ENCODE peak calls at places on chromosomes 7 and 10, in eight cellular contexts. E is OCI-LY7, F is endothelial cell, T is C1 segment of cervical spinal cord, B is H7, G is bronchial epithelial cell, I is GM04504, O is uterus. K is an unnamed sample.

GRCh38 chr10:47357131-47357582 is 9.0 kb downstream of the RBP3 start:
- DNase-seq in T (no peak), F (no peak), G (no peak), B (no peak), E (no peak), I (no peak), O (no peak), K (no peak)

GRCh38 chr10:7111574-7111973 is 299.3 kb downstream of the SFMBT2 start:
- DNase-seq in T (no peak), G (peak), E (no peak), F (no peak), I (peak), B (no peak), O (no peak), K (no peak)

GRCh38 chr10:21807162-21807561 is 196.4 kb downstream of the DNAJC1 start:
- DNase-seq in E (no peak), B (peak), G (no peak), O (no peak), I (no peak), T (no peak), F (peak), K (no peak)

GRCh38 chr7:30329706-30330105 is 45.3 kb downstream of the ZNRF2 start:
- DNase-seq in T (no peak), F (no peak), E (no peak), G (no peak), I (no peak), B (no peak), O (no peak), K (no peak)

GRCh38 chr7:151272410-151272809 is 23.9 kb upstream of the SMARCD3 start:
- DNase-seq in O (peak), I (no peak), F (no peak), T (no peak), E (no peak), G (no peak), B (no peak), K (no peak)

GRCh38 chr7:72754312-72754711 is 73.7 kb downstream of the TYW1B start:
- DNase-seq in F (no peak), O (no peak), I (no peak), E (no peak), G (peak), B (no peak), T (no peak), K (no peak)

GRCh38 chr7:105188201-105188600 is 174.2 kb downstream of the KMT2E start:
- DNase-seq in T (no peak), F (no peak), O (no peak), I (no peak), B (no peak), E (no peak), G (no peak), K (no peak)

GRCh38 chr10:114526112-114526496 is 121.8 kb upstream of the AFAP1L2 start:
- DNase-seq in T (no peak), F (no peak), I (no peak), B (no peak), E (peak), G (no peak), O (no peak), K (no peak)

GRCh38 chr7:32395168-32395567 is 95.0 kb downstream of the LSM5 start:
- DNase-seq in B (no peak), O (no peak), E (no peak), G (no peak), F (no peak), I (no peak), T (no peak), K (no peak)

GRCh38 chr7:158000160-158000559 is 587.5 kb downstream of the PTPRN2 start:
- DNase-seq in I (no peak), T (no peak), B (peak), E (no peak), O (no peak), G (no peak), F (no peak), K (no peak)

GRCh38 chr7:100863406-100863950 is 3.7 kb upstream of the TRIP6 start:
- DNase-seq in E (no peak), O (no peak), T (no peak), B (peak), I (no peak), G (no peak), F (no peak), K (no peak)

GRCh38 chr10:46273506-46274477 is 13.0 kb upstream of the ANTXRL start:
- DNase-seq in O (peak), F (peak), I (no peak), G (no peak), B (no peak), E (no peak), T (no peak), K (no peak)

GRCh38 chr10:3395041-3395440 is 222.5 kb upstream of the PITRM1 start:
- DNase-seq in T (no peak), O (no peak), F (no peak), B (no peak), E (no peak), I (no peak), G (no peak), K (no peak)

GRCh38 chr10:101588879-101589278 is 758 bp downstream of the DPCD start:
- DNase-seq in E (no peak), B (peak), O (no peak), I (no peak), T (no peak), G (peak), F (no peak), K (no peak)

GRCh38 chr7:42340462-42340861 is 103.5 kb upstream of the GLI3 start:
- DNase-seq in F (no peak), E (no peak), B (no peak), G (no peak), I (no peak), T (no peak), O (no peak), K (no peak)

GRCh38 chr7:20440472-20441105 is 109.9 kb downstream of the ITGB8 start:
- DNase-seq in E (peak), F (peak), G (peak), O (no peak), B (peak), I (no peak), T (peak), K (no peak)

GRCh38 chr7:33806284-33807157 is 98.8 kb upstream of the BMPER start:
- DNase-seq in F (no peak), T (no peak), I (no peak), O (peak), B (no peak), E (no peak), G (peak), K (no peak)

GRCh38 chr10:49309691-49310371 is 10.9 kb downstream of the C10orf71 start:
- DNase-seq in O (no peak), G (no peak), B (no peak), I (no peak), T (no peak), E (peak), F (no peak), K (no peak)

GRCh38 chr10:30980951-30981616 is 50.6 kb downstream of the ZNF438 start:
- DNase-seq in B (no peak), T (peak), F (no peak), I (peak), E (no peak), O (peak), G (peak), K (peak)

GRCh38 chr10:70350501-70350900 is 31.9 kb downstream of the LRRC20 start:
- DNase-seq in T (peak), G (no peak), B (no peak), O (no peak), I (no peak), E (no peak), F (no peak), K (no peak)

GRCh38 chr7:29194206-29194593 is 375 bp upstream of the CHN2 start:
- DNase-seq in F (peak), I (no peak), E (no peak), O (peak), T (no peak), G (no peak), B (peak), K (no peak)

GRCh38 chr7:13829914-13830603 is 159.4 kb downstream of the ETV1 start:
- DNase-seq in G (peak), B (no peak), F (no peak), O (no peak), T (no peak), I (no peak), E (no peak), K (no peak)

GRCh38 chr10:118626953-118627352 is 31.5 kb upstream of the PRLHR start:
- DNase-seq in O (no peak), T (no peak), B (peak), G (no peak), I (no peak), F (no peak), E (peak), K (no peak)

GRCh38 chr10:63145782-63146181 is 12.7 kb downstream of the NRBF2 start:
- DNase-seq in E (no peak), O (no peak), F (no peak), B (no peak), G (no peak), T (no peak), I (no peak), K (no peak)

GRCh38 chr7:33043875-33044718 is 18.5 kb downstream of the NT5C3A start:
- DNase-seq in G (peak), T (no peak), F (no peak), B (no peak), E (no peak), O (no peak), I (no peak), K (no peak)